ENCODE peak calls at places on chromosomes 1 and 21, in seven cellular contexts. T is dorsolateral prefrontal cortex; K is lower lobe of right lung; C is CD4-positive, CD25-positive, alpha-beta regulatory T cell; Q is endodermal cell; G is naive thymus-derived CD4-positive, alpha-beta T cell; O is heart right ventricle. D is an unnamed sample.

GRCh38 chr1:38114633-38115032 is 68.0 kb upstream of the POU3F1 start:
- DNase-seq in Q (no peak), O (no peak), K (no peak), C (no peak), T (no peak), G (no peak), D (no peak)

GRCh38 chr21:16535100-16535418 is 805.3 kb downstream of the USP25 start:
- DNase-seq in K (peak), Q (no peak), T (peak), O (peak), G (no peak), C (no peak), D (no peak)

GRCh38 chr1:204623365-204623893 is 62.1 kb downstream of the LRRN2 start:
- DNase-seq in G (no peak), Q (peak), O (no peak), T (no peak), K (no peak), C (no peak), D (peak)

GRCh38 chr1:153921803-153922075 is 1.0 kb downstream of the GATAD2B start:
- DNase-seq in O (no peak), G (no peak), Q (peak), K (no peak), T (no peak), C (no peak), D (no peak)

GRCh38 chr1:213135572-213135971 is 84.5 kb downstream of the RPS6KC1 start:
- DNase-seq in G (no peak), O (no peak), C (no peak), T (no peak), Q (no peak), K (no peak), D (no peak)

GRCh38 chr21:28207776-28208175 is 784.9 kb downstream of the LTN1 start:
- DNase-seq in O (no peak), C (no peak), K (no peak), T (no peak), G (no peak), Q (no peak), D (peak)

GRCh38 chr1:37189111-37189510 is 154.8 kb upstream of the GRIK3 start:
- DNase-seq in K (no peak), Q (no peak), O (no peak), G (no peak), T (no peak), C (no peak), D (no peak)

GRCh38 chr21:44370771-44371410 is 17.5 kb downstream of the TRPM2 start:
- DNase-seq in T (no peak), Q (no peak), C (no peak), O (no peak), G (no peak), K (no peak), D (no peak)

GRCh38 chr1:59249738-59250137 is 47.2 kb upstream of the FGGY start:
- DNase-seq in C (no peak), T (no peak), Q (no peak), O (no peak), K (no peak), G (no peak), D (no peak)

GRCh38 chr1:111199329-111199728 is 1.1 kb downstream of the DENND2D start:
- DNase-seq in G (no peak), Q (no peak), T (no peak), K (no peak), C (no peak), O (no peak), D (no peak)

DNA sequence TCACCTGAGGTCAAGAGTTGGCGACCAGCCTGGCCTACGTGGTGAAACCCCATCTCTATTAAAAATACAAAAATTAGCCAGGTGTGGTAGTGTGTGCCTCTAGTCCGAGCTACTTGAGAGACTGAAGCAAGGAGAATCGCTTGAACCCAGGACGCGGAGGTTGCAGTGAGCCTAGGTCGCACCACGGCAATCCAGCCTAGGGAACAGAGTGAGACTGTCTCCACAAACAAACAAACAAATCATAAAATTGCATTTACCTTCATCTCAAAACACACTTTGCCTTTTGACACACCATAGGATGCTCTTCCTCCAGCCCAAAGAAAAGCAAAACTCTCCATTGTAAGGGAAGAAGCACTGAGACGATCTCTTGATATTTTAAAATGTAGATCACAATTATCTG is 4.3 kb downstream of the HNRNPU start:
- DNase-seq in Q (no peak), G (no peak), C (no peak), O (no peak), T (no peak), K (no peak), D (no peak)
- H3K27ac ChIP-seq in Q (no peak), G (peak), C (peak), O (no peak), T (no peak), K (no peak), D (no peak)

DNA sequence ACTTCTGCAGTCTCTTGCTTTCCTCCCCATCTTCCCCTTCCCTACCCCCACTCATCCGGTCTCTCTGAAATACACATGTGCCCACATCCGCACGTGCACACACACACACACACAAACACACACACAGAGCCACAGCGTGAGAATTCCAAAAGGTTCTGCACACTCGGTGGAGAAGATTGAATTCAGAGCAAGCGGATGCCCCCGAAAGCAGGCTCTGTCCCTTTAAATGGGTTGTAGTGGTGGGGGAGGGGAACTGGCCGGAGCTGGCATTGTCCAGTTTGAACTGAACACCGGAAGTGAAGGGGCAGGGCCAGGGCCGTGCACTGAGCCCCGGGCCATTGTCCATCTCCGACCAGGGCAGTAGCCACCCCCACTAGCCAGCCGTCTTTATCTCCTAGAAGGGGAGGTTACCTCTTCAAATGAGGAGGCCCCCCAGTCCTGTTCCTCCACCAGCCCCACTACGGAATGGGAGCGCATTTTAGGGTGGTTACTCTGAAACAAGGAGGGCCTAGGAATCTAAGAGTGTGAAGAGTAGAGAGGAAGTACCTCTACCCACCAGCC is 1.3 kb upstream of the LIN28A start:
- DNase-seq in O (no peak), G (peak), C (peak), K (no peak), Q (peak), T (no peak), D (no peak)
- H3K27ac ChIP-seq in O (no peak), G (no peak), C (no peak), K (no peak), Q (peak), T (no peak), D (no peak)

GRCh38 chr1:41920658-41921057 is 1.9 kb upstream of the HIVEP3 start:
- DNase-seq in O (no peak), Q (no peak), T (no peak), K (no peak), G (no peak), C (no peak), D (peak)
- H3K27ac ChIP-seq in O (no peak), Q (no peak), T (no peak), K (no peak), G (peak), C (peak), D (no peak)

GRCh38 chr1:67803380-67804279 is 29.6 kb downstream of the GNG12 start:
- DNase-seq in Q (no peak), T (no peak), O (no peak), C (no peak), K (no peak), G (no peak), D (no peak)
- H3K27ac ChIP-seq in Q (no peak), T (no peak), O (no peak), C (no peak), K (no peak), G (no peak), D (no peak)

DNA sequence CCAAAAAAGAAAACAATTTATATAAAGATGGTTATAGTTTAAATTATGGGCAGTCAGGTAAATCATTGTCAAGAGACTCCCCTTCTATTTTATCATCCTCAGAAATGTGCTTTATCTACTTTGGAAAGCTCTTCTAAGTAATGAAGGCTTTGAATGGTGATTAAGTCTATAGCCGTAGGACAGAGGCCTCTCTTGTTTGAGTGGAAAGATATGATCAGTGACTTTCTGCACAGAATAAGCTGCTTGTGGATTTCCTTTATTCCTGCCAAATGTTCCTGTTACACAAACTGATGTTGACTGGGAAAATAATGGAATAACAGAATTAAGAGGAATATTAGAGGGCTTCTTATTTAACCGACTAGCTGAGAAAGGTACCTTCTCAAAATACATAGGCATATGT is 174.6 kb upstream of the IVNS1ABP start:
- DNase-seq in O (no peak), C (no peak), G (no peak), K (no peak), Q (no peak), T (no peak), D (no peak)
- H3K27ac ChIP-seq in O (no peak), C (no peak), G (no peak), K (no peak), Q (no peak), T (no peak), D (no peak)

DNA sequence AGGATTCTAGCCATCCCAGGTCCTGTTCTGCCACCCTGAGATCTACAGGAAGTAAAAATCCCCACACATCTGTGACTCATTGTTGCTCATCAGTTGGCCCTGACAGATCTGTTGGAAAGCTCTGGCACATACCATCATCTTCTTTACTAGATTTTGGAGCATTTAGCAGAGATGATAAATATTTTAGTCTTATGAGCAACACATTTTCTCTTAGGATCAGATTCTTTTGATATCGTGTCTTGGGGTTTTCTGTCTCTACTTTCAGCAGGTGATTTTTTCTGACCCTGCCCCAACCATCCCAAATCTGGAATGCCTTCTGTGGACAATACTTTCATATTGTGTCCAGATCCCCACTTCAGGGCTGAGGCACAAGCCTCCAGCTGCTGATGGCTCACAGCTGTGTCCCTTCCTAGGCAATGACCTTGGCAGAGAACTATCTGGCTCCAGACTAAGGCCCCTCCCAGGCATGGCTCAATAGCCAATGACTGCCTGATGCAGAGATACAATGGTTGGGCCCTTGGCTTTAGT is 102.8 kb downstream of the GDAP2 start:
- DNase-seq in K (no peak), O (no peak), C (no peak), Q (no peak), G (no peak), T (no peak), D (peak)
- H3K27ac ChIP-seq in K (peak), O (no peak), C (no peak), Q (no peak), G (no peak), T (no peak), D (peak)

GRCh38 chr1:192811594-192812239 is 2.9 kb downstream of the RGS2 start:
- DNase-seq in G (no peak), O (no peak), K (no peak), C (no peak), T (no peak), Q (no peak), D (no peak)

GRCh38 chr1:192808588-192809285 is at the start of gene RGS2:
- DNase-seq in O (peak), C (peak), G (peak), K (peak), T (peak), Q (peak), D (peak)

GRCh38 chr1:192812420-192813209 is 3.8 kb downstream of the RGS2 start:
- DNase-seq in K (no peak), T (no peak), G (no peak), O (no peak), Q (no peak), C (no peak), D (no peak)

GRCh38 chr1:192809286-192810252 is 730 bp downstream of the RGS2 start:
- DNase-seq in C (no peak), Q (no peak), O (peak), K (peak), T (peak), G (peak), D (peak)

DNA sequence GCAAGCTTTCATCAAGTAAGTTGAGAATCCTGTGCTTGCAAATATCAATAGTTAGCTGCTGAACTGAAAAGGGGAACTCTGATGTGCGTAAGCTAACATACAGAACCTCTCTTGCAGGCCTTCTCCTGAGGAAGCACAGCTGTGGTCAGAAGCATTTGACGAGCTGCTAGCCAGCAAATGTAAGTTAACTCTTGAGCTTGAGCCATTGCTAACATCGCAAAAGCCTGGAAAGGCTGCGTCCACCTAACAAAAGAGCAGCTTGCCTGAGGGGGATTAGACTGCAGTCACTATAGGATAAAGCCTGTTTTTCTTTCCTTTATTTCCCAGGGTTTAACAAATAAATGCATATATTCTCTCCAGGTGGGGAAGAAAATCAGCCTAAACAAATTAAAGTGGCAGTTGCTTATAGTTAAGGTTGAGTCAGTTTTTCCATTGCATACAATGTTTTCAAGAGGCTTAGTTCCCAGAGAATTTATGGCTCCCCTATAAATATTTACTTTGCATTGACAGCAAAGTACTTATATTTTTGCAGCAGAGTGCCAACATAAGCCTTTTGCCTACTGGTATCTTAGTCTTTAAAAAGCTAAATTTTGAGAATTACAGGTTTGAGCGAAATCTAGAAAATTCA is 1.5 kb downstream of the RGS2 start:
- DNase-seq in Q (peak), T (peak), K (no peak), C (no peak), O (peak), G (no peak), D (no peak)
- H3K27ac ChIP-seq in Q (no peak), T (peak), K (peak), C (no peak), O (no peak), G (no peak), D (no peak)

GRCh38 chr1:51569284-51570062 is 47.4 kb upstream of the OSBPL9 start:
- DNase-seq in K (no peak), O (no peak), T (no peak), G (peak), C (peak), Q (peak), D (peak)

GRCh38 chr1:51568231-51568935 is 48.5 kb upstream of the OSBPL9 start:
- DNase-seq in T (no peak), O (no peak), K (no peak), Q (no peak), G (no peak), C (no peak), D (no peak)

GRCh38 chr1:51567653-51568052 is 48.6 kb upstream of the EPS15 start:
- DNase-seq in T (no peak), C (no peak), G (no peak), Q (no peak), K (no peak), O (no peak), D (peak)

GRCh38 chr1:51572365-51572764 is 44.5 kb upstream of the OSBPL9 start:
- DNase-seq in T (no peak), C (no peak), O (no peak), Q (no peak), G (no peak), K (no peak), D (no peak)

GRCh38 chr1:51570063-51570720 is 46.7 kb upstream of the OSBPL9 start:
- DNase-seq in K (no peak), G (no peak), T (no peak), Q (no peak), O (no peak), C (peak), D (no peak)
- H3K27ac ChIP-seq in K (peak), G (peak), T (peak), Q (no peak), O (no peak), C (peak), D (no peak)

DNA sequence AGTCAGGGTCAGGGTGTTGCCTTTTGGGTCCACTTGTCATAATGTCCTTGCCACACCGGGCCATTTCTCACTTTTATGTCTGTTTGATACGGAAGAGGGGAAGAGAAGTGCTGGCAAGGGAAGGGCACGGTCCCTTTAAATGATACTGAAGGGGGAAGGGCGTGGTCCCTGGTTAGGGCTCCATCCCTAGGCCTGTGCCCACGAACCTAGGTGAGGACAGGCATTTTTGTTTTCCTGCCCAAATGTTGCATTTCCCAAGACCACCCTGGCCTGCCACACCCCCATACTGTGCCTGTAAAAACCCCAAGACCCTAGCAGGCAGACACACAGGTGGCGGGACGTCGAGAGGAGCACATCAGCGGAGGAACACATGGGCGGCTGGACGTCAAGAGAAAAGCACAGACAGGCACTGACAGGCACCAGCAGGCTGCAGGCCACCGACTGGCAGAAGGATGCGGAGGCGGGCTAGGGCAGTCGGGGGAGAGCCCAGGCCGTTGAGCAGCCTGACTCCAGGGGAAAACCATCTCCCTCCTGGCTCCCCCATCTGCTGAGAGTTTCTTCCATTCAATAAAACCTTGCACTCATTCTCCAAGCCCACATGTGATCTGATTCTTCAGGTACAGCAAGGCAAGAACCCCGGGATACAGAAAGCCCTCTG is 25.4 kb downstream of the B3GALT5 start:
- DNase-seq in O (no peak), T (no peak), G (no peak), K (no peak), C (no peak), Q (no peak), D (no peak)
- H3K27ac ChIP-seq in O (no peak), T (no peak), G (no peak), K (no peak), C (no peak), Q (no peak), D (no peak)

D was measured in brain microvascular endothelial cell.